ENCODE peak calls at places on chromosomes 11 and 22, in eight cellular contexts. X, U, M, D, W, V, I and S are unnamed samples.

GRCh38 chr11:1837171-1838076 is 1.4 kb upstream of the TNNI2 start:
- DNase-seq in W (peak), X (peak), D (peak), V (peak), U (peak), M (peak), I (no peak), S (no peak)

GRCh38 chr22:44024288-44024908 is at the start of gene PARVB:
- DNase-seq in M (no peak), I (no peak), X (no peak), V (peak), U (peak), D (no peak), W (no peak), S (no peak)

GRCh38 chr11:2217211-2218081 is 45.8 kb upstream of the TH start:
- DNase-seq in W (no peak), X (no peak), M (no peak), V (no peak), I (peak), D (no peak), U (no peak), S (no peak)

GRCh38 chr11:46363031-46363407 is 15.8 kb downstream of the DGKZ start:
- DNase-seq in X (no peak), D (no peak), M (no peak), I (no peak), V (peak), U (peak), W (no peak), S (no peak)

GRCh38 chr11:129969973-129970372 is 32.7 kb downstream of the PRDM10 start:
- DNase-seq in U (no peak), M (no peak), X (no peak), V (no peak), D (no peak), I (no peak), W (no peak), S (no peak)

GRCh38 chr11:45852018-45852711 is 4.9 kb downstream of the CRY2 start:
- DNase-seq in U (no peak), D (no peak), V (no peak), W (no peak), X (no peak), M (no peak), I (no peak), S (no peak)

GRCh38 chr11:110513521-110514450 is 84.0 kb downstream of the FDX1 start:
- DNase-seq in D (no peak), U (no peak), V (no peak), W (no peak), X (no peak), M (no peak), I (peak), S (no peak)

GRCh38 chr11:66478823-66479740 is 1.2 kb upstream of the DPP3 start:
- DNase-seq in V (peak), D (peak), M (no peak), W (peak), I (no peak), X (no peak), U (peak), S (no peak)

GRCh38 chr11:119029340-119030028 is 1.2 kb downstream of the SLC37A4 start:
- DNase-seq in V (no peak), W (peak), M (no peak), I (no peak), D (no peak), U (no peak), X (no peak), S (no peak)

GRCh38 chr22:42919199-42919598 is 62.1 kb upstream of the ARFGAP3 start:
- DNase-seq in U (peak), I (no peak), D (no peak), W (no peak), V (no peak), X (no peak), M (no peak), S (peak)

GRCh38 chr11:118000067-118000849 is 14.1 kb downstream of the IL10RA start:
- DNase-seq in M (no peak), V (no peak), W (no peak), U (no peak), X (no peak), I (no peak), D (no peak), S (no peak)

GRCh38 chr22:40671796-40672360 is 7.4 kb upstream of the MCHR1 start:
- DNase-seq in U (no peak), D (no peak), M (no peak), V (no peak), X (no peak), I (no peak), W (no peak), S (no peak)

GRCh38 chr11:8093931-8094575 is 13.0 kb downstream of the TUB start:
- DNase-seq in I (no peak), V (no peak), D (no peak), W (no peak), M (no peak), U (no peak), X (no peak), S (no peak)

GRCh38 chr11:72102162-72102561 is 935 bp downstream of the LAMTOR1 start:
- DNase-seq in I (no peak), V (no peak), X (no peak), U (no peak), W (no peak), D (no peak), M (no peak), S (no peak)

GRCh38 chr11:90229791-90230190 is 6.9 kb upstream of the CHORDC1 start:
- DNase-seq in I (no peak), W (no peak), M (no peak), V (peak), U (peak), D (peak), X (no peak), S (no peak)